ENCODE peak calls at places on chromosomes 13 and 19, in five cellular contexts. T is T-cell; C is thoracic aorta; U is mucosa of descending colon; D is stimulated activated CD4-positive, alpha-beta T cell treated with anti-CD3 and anti-CD28 coated beads, Interleukin-1b, Interleukin-23, amount 100 ng/mL, for 24 hours. M is an unnamed sample.

GRCh38 chr19:35088514-35088913 is 27.1 kb upstream of the FXYD3 start:
- DNase-seq in T (no peak), C (no peak), U (no peak), D (no peak), M (no peak)

GRCh38 chr13:110107568-110108347 is 199.2 kb downstream of the COL4A1 start:
- DNase-seq in U (no peak), D (no peak), C (no peak), T (no peak), M (no peak)

GRCh38 chr13:99884913-99885312 is 86.7 kb downstream of the ZIC5 start:
- DNase-seq in U (no peak), T (no peak), C (no peak), D (no peak), M (no peak)

GRCh38 chr13:33471182-33471581 is 185.6 kb upstream of the STARD13 start:
- DNase-seq in C (no peak), U (no peak), D (no peak), T (no peak), M (no peak)

GRCh38 chr19:13557756-13558398 is 51.6 kb upstream of the CACNA1A start:
- DNase-seq in U (no peak), D (no peak), T (no peak), C (no peak), M (no peak)

GRCh38 chr19:30046522-30046921 is 104.5 kb downstream of the URI1 start:
- DNase-seq in U (no peak), T (no peak), D (no peak), C (no peak), M (no peak)

GRCh38 chr19:38478273-38478971 is 44.9 kb downstream of the RYR1 start:
- DNase-seq in C (no peak), D (no peak), T (no peak), U (no peak), M (no peak)

GRCh38 chr13:75217949-75218348 is 264.0 kb downstream of the TBC1D4 start:
- DNase-seq in U (no peak), D (no peak), C (no peak), T (no peak), M (no peak)

GRCh38 chr13:100977841-100978240 is 303.2 kb upstream of the TMTC4 start:
- DNase-seq in C (no peak), D (no peak), T (no peak), U (no peak), M (no peak)

GRCh38 chr13:60267498-60268202 is 103.9 kb upstream of the DIAPH3 start:
- DNase-seq in T (peak; percentile 7), D (no peak), U (peak; percentile 27), C (no peak), M (no peak)

GRCh38 chr13:110347535-110348308 is 40.6 kb downstream of the COL4A2 start:
- DNase-seq in C (peak; percentile 72), T (no peak), D (no peak), U (no peak), M (peak; percentile 63)

GRCh38 chr13:65416784-65417183 is 1813.4 kb downstream of the PCDH9 start:
- DNase-seq in T (no peak), U (no peak), C (no peak), D (no peak), M (no peak)

GRCh38 chr13:86161257-86161656 is 362.0 kb upstream of the SLITRK6 start:
- DNase-seq in D (no peak), C (no peak), U (no peak), T (no peak), M (no peak)

GRCh38 chr19:19372656-19373416 is 32.6 kb upstream of the GATAD2A start:
- DNase-seq in D (no peak), T (peak; percentile 5), C (no peak), U (peak; percentile 83), M (peak; percentile 62)

GRCh38 chr13:77492982-77493381 is 42.5 kb upstream of the SCEL start:
- DNase-seq in C (no peak), T (no peak), D (no peak), U (no peak), M (no peak)

GRCh38 chr13:28181413-28181812 is 43.1 kb downstream of the PAN3 start:
- DNase-seq in C (no peak), D (no peak), T (no peak), U (no peak), M (no peak)

GRCh38 chr13:26423634-26424033 is 133.8 kb upstream of the WASF3 start:
- DNase-seq in D (no peak), T (no peak), C (peak; percentile 7), U (no peak), M (peak; percentile 63)

GRCh38 chr19:18417250-18418033 is 1.8 kb upstream of the SSBP4 start:
- DNase-seq in U (peak; percentile 79), D (no peak), T (no peak), C (no peak), M (peak; percentile 92)

GRCh38 chr19:17341386-17341785 is 4.0 kb downstream of the GTPBP3 start:
- DNase-seq in C (no peak), D (no peak), T (no peak), U (no peak), M (no peak)

GRCh38 chr19:47693903-47694302 is 19.3 kb upstream of the EHD2 start:
- DNase-seq in U (no peak), D (no peak), C (no peak), T (no peak), M (no peak)

GRCh38 chr19:47280183-47280797 is 5.6 kb downstream of the INAFM1 start:
- DNase-seq in T (peak; percentile 56), C (no peak), U (peak; percentile 68), D (peak; percentile 45), M (no peak)

GRCh38 chr13:110137677-110138008 is 169.3 kb downstream of the COL4A1 start:
- DNase-seq in T (no peak), U (peak; percentile 45), D (peak; percentile 6), C (no peak), M (peak; percentile 76)

M was measured in left ventricle myocardium superior.